ENCODE peak calls at places on chromosomes 3 and 15, in five cellular contexts. C is left ventricle myocardium inferior, T is brain microvascular endothelial cell, U is mammary epithelial cell, E is AG04450. W is an unnamed sample.

GRCh38 chr3:120052225-120052624 is 42.0 kb downstream of the GSK3B start:
- DNase-seq in C (no peak), T (no peak), U (no peak), E (no peak), W (no peak)

GRCh38 chr3:30141927-30142326 is 464.5 kb upstream of the TGFBR2 start:
- DNase-seq in C (no peak), T (no peak), U (no peak), E (no peak), W (no peak)

GRCh38 chr3:8278448-8278847 is 223.2 kb upstream of the LMCD1 start:
- DNase-seq in C (no peak), T (no peak), U (no peak), E (no peak), W (no peak)

GRCh38 chr3:40299721-40300335 is 9.7 kb upstream of the EIF1B start:
- DNase-seq in C (no peak), T (peak; percentile 84), U (peak; percentile 57), E (peak; percentile 45), W (no peak)

GRCh38 chr3:75140904-75141615 is 523.1 kb upstream of the FRG2C start:
- DNase-seq in C (no peak), T (no peak), U (peak; percentile 35), E (no peak), W (no peak)

GRCh38 chr3:32443471-32443870 is 51.8 kb downstream of the CMTM7 start:
- DNase-seq in C (no peak), T (peak; percentile 53), U (peak; percentile 96), E (no peak), W (no peak)

GRCh38 chr3:150345021-150345538 is 63.0 kb upstream of the TSC22D2 start:
- DNase-seq in C (no peak), T (no peak), U (peak; percentile 99), E (no peak), W (peak; percentile 92)

GRCh38 chr3:97815149-97815917 is 6.5 kb upstream of the CRYBG3 start:
- DNase-seq in C (no peak), T (no peak), U (peak; percentile 72), E (no peak), W (no peak)

GRCh38 chr3:126056681-126057546 is 27.0 kb downstream of the SLC41A3 start:
- DNase-seq in C (peak; percentile 68), T (no peak), U (peak; percentile 17), E (no peak), W (peak; percentile 55)

GRCh38 chr3:63940389-63940757 is 28.2 kb upstream of the SCAANT1 start:
- DNase-seq in C (no peak), T (peak; percentile 9), U (peak; percentile 88), E (peak; percentile 50), W (peak; percentile 53)

GRCh38 chr3:140699516-140700231 is 21.8 kb downstream of the TRIM42 start:
- DNase-seq in C (no peak), T (no peak), U (no peak), E (no peak), W (no peak)

GRCh38 chr15:40357723-40358491 is at the start of gene DISP2:
- DNase-seq in C (peak; percentile 88), T (peak; percentile 59), U (peak; percentile 71), E (no peak), W (peak; percentile 99)

GRCh38 chr3:48624767-48625166 is 3.2 kb upstream of the TMEM89 start:
- DNase-seq in C (no peak), T (no peak), U (no peak), E (no peak), W (no peak)

GRCh38 chr3:109548192-109548938 is 211.0 kb upstream of the DPPA4 start:
- DNase-seq in C (no peak), T (peak; percentile 20), U (peak; percentile 35), E (no peak), W (no peak)

GRCh38 chr15:81021321-81021720 is 20.6 kb downstream of the TLNRD1 start:
- DNase-seq in C (no peak), T (no peak), U (no peak), E (no peak), W (no peak)

GRCh38 chr3:78275420-78275852 is 1235.5 kb downstream of the ROBO2 start:
- DNase-seq in C (no peak), T (no peak), U (no peak), E (no peak), W (no peak)

GRCh38 chr3:107884719-107885460 is 205.9 kb downstream of the CD47 start:
- DNase-seq in C (no peak), T (no peak), U (peak; percentile 34), E (peak; percentile 10), W (no peak)

GRCh38 chr3:139534992-139535879 is 4.3 kb downstream of the RBP1 start:
- DNase-seq in C (peak; percentile 80), T (peak; percentile 92), U (peak; percentile 50), E (peak; percentile 48), W (no peak)

GRCh38 chr3:105448338-105448982 is 81.8 kb downstream of the ALCAM start:
- DNase-seq in C (no peak), T (peak; percentile 4), U (no peak), E (no peak), W (no peak)

GRCh38 chr15:54305138-54305537 is 326.9 kb downstream of the UNC13C start:
- DNase-seq in C (no peak), T (no peak), U (no peak), E (no peak), W (no peak)

GRCh38 chr15:88448991-88449461 is 18.2 kb downstream of the MRPL46 start:
- DNase-seq in C (no peak), T (no peak), U (no peak), E (no peak), W (no peak)

GRCh38 chr3:4524423-4524769 is 31.2 kb downstream of the ITPR1 start:
- DNase-seq in C (no peak), T (no peak), U (peak; percentile 56), E (no peak), W (no peak)

GRCh38 chr3:134407247-134407640 is 33.0 kb upstream of the AMOTL2 start:
- DNase-seq in C (no peak), T (no peak), U (no peak), E (no peak), W (no peak)

GRCh38 chr3:43317461-43318316 is 31.3 kb downstream of the SNRK start:
- DNase-seq in C (no peak), T (peak; percentile 3), U (no peak), E (no peak), W (no peak)

GRCh38 chr3:44584646-44585501 is at the start of gene ZNF660:
- DNase-seq in C (peak; percentile 49), T (peak; percentile 38), U (peak; percentile 2), E (peak; percentile 34), W (no peak)

GRCh38 chr3:9903238-9903624 is 583 bp downstream of the IL17RE start:
- DNase-seq in C (no peak), T (no peak), U (no peak), E (no peak), W (no peak)

GRCh38 chr15:96326551-96327154 is 3.8 kb upstream of the NR2F2 start:
- DNase-seq in C (peak; percentile 45), T (peak; percentile 39), U (peak; percentile 62), E (no peak), W (no peak)

GRCh38 chr3:98779936-98780335 is 16.8 kb downstream of the ST3GAL6 start:
- DNase-seq in C (no peak), T (peak; percentile 85), U (peak; percentile 41), E (no peak), W (no peak)

GRCh38 chr15:74382004-74382816 is 14.8 kb upstream of the CYP11A1 start:
- DNase-seq in C (peak; percentile 86), T (peak; percentile 75), U (peak; percentile 86), E (no peak), W (peak; percentile 93)

GRCh38 chr3:171615281-171615680 is 155.1 kb upstream of the TNIK start:
- DNase-seq in C (no peak), T (no peak), U (no peak), E (no peak), W (no peak)

GRCh38 chr3:114496021-114496434 is 202.2 kb downstream of the TIGIT start:
- DNase-seq in C (peak; percentile 60), T (peak; percentile 73), U (peak; percentile 58), E (no peak), W (peak; percentile 14)

GRCh38 chr3:66722675-66723074 is 221.9 kb upstream of the LRIG1 start:
- DNase-seq in C (peak; percentile 17), T (peak; percentile 75), U (no peak), E (peak; percentile 68), W (peak; percentile 1)

GRCh38 chr15:79539426-79539825 is 107.3 kb downstream of the MINAR1 start:
- DNase-seq in C (no peak), T (no peak), U (peak; percentile 43), E (no peak), W (peak; percentile 67)
- TF ChIP-seq CTCF in C (no peak), T (no peak), U (no peak), E (no peak), W (no peak)

GRCh38 chr3:37980477-37981347 is 9.9 kb upstream of the VILL start:
- DNase-seq in C (no peak), T (no peak), U (no peak), E (no peak), W (no peak)

GRCh38 chr3:37982351-37982750 is 8.2 kb upstream of the VILL start:
- DNase-seq in C (no peak), T (no peak), U (no peak), E (no peak), W (no peak)

GRCh38 chr3:37979798-37980476 is 10.6 kb upstream of the VILL start:
- DNase-seq in C (no peak), T (no peak), U (no peak), E (no peak), W (no peak)

GRCh38 chr3:37984051-37984450 is 6.5 kb upstream of the VILL start:
- DNase-seq in C (no peak), T (no peak), U (peak; percentile 41), E (no peak), W (no peak)

DNA sequence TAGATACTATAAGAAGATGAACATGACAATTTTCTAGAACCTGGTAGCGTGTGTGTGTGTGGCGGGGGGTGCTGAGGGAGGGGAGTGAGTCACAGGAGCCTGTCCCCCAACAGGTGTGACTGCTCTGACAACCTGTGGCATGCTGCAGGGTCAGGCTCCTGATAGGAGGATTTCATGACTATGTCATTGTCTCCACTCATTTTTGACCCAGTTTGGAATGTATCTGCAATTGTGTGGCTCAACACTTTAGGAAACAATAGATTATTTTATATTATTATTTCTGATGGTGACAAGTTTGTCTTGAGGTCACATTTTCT is 9.3 kb upstream of the VILL start:
- DNase-seq in C (no peak), T (no peak), U (no peak), E (no peak), W (no peak)
- H3K27ac ChIP-seq in C (no peak overlapping the region), T (no peak overlapping the region), U (no peak overlapping the region), E (no peak overlapping the region), W (no peak overlapping the region)

GRCh38 chr15:47872208-47872607 is 154.9 kb downstream of the SEMA6D start:
- DNase-seq in C (no peak), T (peak; percentile 16), U (no peak), E (no peak), W (no peak)
- TF ChIP-seq CTCF in C (no peak), T (no peak), U (no peak), E (no peak), W (no peak)

GRCh38 chr3:24192469-24193056 is 247.5 kb downstream of the NR1D2 start:
- DNase-seq in C (no peak), T (no peak), U (no peak), E (no peak), W (no peak)

GRCh38 chr3:24197809-24198208 is 252.7 kb downstream of the NR1D2 start:
- DNase-seq in C (no peak), T (no peak), U (no peak), E (no peak), W (no peak)

GRCh38 chr3:24196526-24196925 is 251.4 kb downstream of the NR1D2 start:
- DNase-seq in C (no peak), T (no peak), U (no peak), E (no peak), W (no peak)

GRCh38 chr3:24199305-24199704 is 254.2 kb downstream of the NR1D2 start:
- DNase-seq in C (no peak), T (no peak), U (no peak), E (no peak), W (no peak)

GRCh38 chr3:24195504-24196230 is 250.6 kb downstream of the NR1D2 start:
- DNase-seq in C (no peak), T (no peak), U (no peak), E (no peak), W (no peak)
- H3K27ac ChIP-seq in C (no peak overlapping the region), T (no peak overlapping the region), U (no peak overlapping the region), E (no peak overlapping the region), W (no peak overlapping the region)